ENCODE peak calls at places on chromosomes 11 and 22, in seven cellular contexts. One of them, this sample, is unnamed.

GRCh38 chr22:40431021-40431420 is 60.6 kb downstream of the SGSM3 start:
- DNase-seq in fibroblast of lung: no peak
- DNase-seq in amniotic epithelial cell: no peak
- DNase-seq in Peyer's patch: no peak
- DNase-seq in T-cell: no peak
- DNase-seq in HuH-7.5: no peak
- DNase-seq in NCI-H1092 treated with DMSO at 0.1 percent for 48 hours: no peak
- DNase-seq in this sample: no peak

GRCh38 chr22:25232301-25232700 is 12.9 kb downstream of the CRYBB2 start:
- DNase-seq in fibroblast of lung: peak; percentile 38
- DNase-seq in amniotic epithelial cell: peak; percentile 10
- DNase-seq in Peyer's patch: no peak
- DNase-seq in T-cell: no peak
- DNase-seq in HuH-7.5: no peak
- DNase-seq in NCI-H1092 treated with DMSO at 0.1 percent for 48 hours: no peak
- DNase-seq in this sample: peak; percentile 21

GRCh38 chr22:18994056-18994455 is 58.0 kb upstream of the PRODH start:
- DNase-seq in fibroblast of lung: no peak
- DNase-seq in amniotic epithelial cell: no peak
- DNase-seq in Peyer's patch: no peak
- DNase-seq in T-cell: no peak
- DNase-seq in HuH-7.5: no peak
- DNase-seq in NCI-H1092 treated with DMSO at 0.1 percent for 48 hours: no peak
- DNase-seq in this sample: no peak

GRCh38 chr11:9831122-9831521 is 167.2 kb downstream of the SWAP70 start:
- DNase-seq in fibroblast of lung: no peak
- DNase-seq in amniotic epithelial cell: no peak
- DNase-seq in Peyer's patch: no peak
- DNase-seq in T-cell: no peak
- DNase-seq in HuH-7.5: no peak
- DNase-seq in NCI-H1092 treated with DMSO at 0.1 percent for 48 hours: no peak
- DNase-seq in this sample: no peak

GRCh38 chr11:859394-860131 is 16.9 kb downstream of the TSPAN4 start:
- DNase-seq in fibroblast of lung: peak; percentile 80
- DNase-seq in amniotic epithelial cell: peak; percentile 93
- DNase-seq in Peyer's patch: peak; percentile 72
- DNase-seq in T-cell: no peak
- DNase-seq in HuH-7.5: no peak
- DNase-seq in NCI-H1092 treated with DMSO at 0.1 percent for 48 hours: peak; percentile 85
- DNase-seq in this sample: peak; percentile 82

GRCh38 chr11:130514316-130514715 is 65.9 kb downstream of the ADAMTS15 start:
- DNase-seq in fibroblast of lung: peak; percentile 68
- DNase-seq in amniotic epithelial cell: peak; percentile 71
- DNase-seq in Peyer's patch: no peak
- DNase-seq in T-cell: no peak
- DNase-seq in HuH-7.5: no peak
- DNase-seq in NCI-H1092 treated with DMSO at 0.1 percent for 48 hours: no peak
- DNase-seq in this sample: peak; percentile 59

GRCh38 chr11:119691020-119691666 is 37.9 kb downstream of the NECTIN1 start:
- DNase-seq in fibroblast of lung: no peak
- DNase-seq in amniotic epithelial cell: no peak
- DNase-seq in Peyer's patch: no peak
- DNase-seq in T-cell: no peak
- DNase-seq in HuH-7.5: no peak
- DNase-seq in NCI-H1092 treated with DMSO at 0.1 percent for 48 hours: no peak
- DNase-seq in this sample: no peak

GRCh38 chr11:116927163-116927772 is 89.8 kb upstream of the APOA1 start:
- DNase-seq in fibroblast of lung: no peak
- DNase-seq in amniotic epithelial cell: no peak
- DNase-seq in Peyer's patch: peak; percentile 79
- DNase-seq in T-cell: peak; percentile 47
- DNase-seq in HuH-7.5: no peak
- DNase-seq in NCI-H1092 treated with DMSO at 0.1 percent for 48 hours: no peak
- DNase-seq in this sample: no peak

GRCh38 chr11:26753738-26754504 is 32.1 kb upstream of the SLC5A12 start:
- DNase-seq in fibroblast of lung: peak; percentile 61
- DNase-seq in amniotic epithelial cell: peak; percentile 66
- DNase-seq in Peyer's patch: peak; percentile 63
- DNase-seq in T-cell: no peak
- DNase-seq in HuH-7.5: peak; percentile 61
- DNase-seq in NCI-H1092 treated with DMSO at 0.1 percent for 48 hours: peak; percentile 13
- DNase-seq in this sample: peak; percentile 89

GRCh38 chr11:2426826-2427521 is 17.3 kb downstream of the TRPM5 start:
- DNase-seq in fibroblast of lung: no peak
- DNase-seq in amniotic epithelial cell: no peak
- DNase-seq in Peyer's patch: peak; percentile 68
- DNase-seq in T-cell: no peak
- DNase-seq in HuH-7.5: no peak
- DNase-seq in NCI-H1092 treated with DMSO at 0.1 percent for 48 hours: no peak
- DNase-seq in this sample: no peak

GRCh38 chr11:122977455-122978302 is 4.0 kb downstream of the BSX start:
- DNase-seq in fibroblast of lung: no peak
- DNase-seq in amniotic epithelial cell: no peak
- DNase-seq in Peyer's patch: no peak
- DNase-seq in T-cell: no peak
- DNase-seq in HuH-7.5: no peak
- DNase-seq in NCI-H1092 treated with DMSO at 0.1 percent for 48 hours: no peak
- DNase-seq in this sample: no peak

GRCh38 chr11:78349614-78350013 is 68.0 kb downstream of the GAB2 start:
- DNase-seq in fibroblast of lung: peak; percentile 42
- DNase-seq in amniotic epithelial cell: no peak
- DNase-seq in Peyer's patch: no peak
- DNase-seq in T-cell: no peak
- DNase-seq in HuH-7.5: no peak
- DNase-seq in NCI-H1092 treated with DMSO at 0.1 percent for 48 hours: no peak
- DNase-seq in this sample: peak; percentile 66

GRCh38 chr11:68704887-68705286 is 20.5 kb downstream of the GAL start:
- DNase-seq in fibroblast of lung: peak; percentile 6
- DNase-seq in amniotic epithelial cell: no peak
- DNase-seq in Peyer's patch: no peak
- DNase-seq in T-cell: no peak
- DNase-seq in HuH-7.5: no peak
- DNase-seq in NCI-H1092 treated with DMSO at 0.1 percent for 48 hours: peak; percentile 5
- DNase-seq in this sample: no peak

GRCh38 chr11:12179019-12179418 is 68.6 kb downstream of the MICAL2 start:
- DNase-seq in fibroblast of lung: no peak
- DNase-seq in amniotic epithelial cell: no peak
- DNase-seq in Peyer's patch: peak; percentile 67
- DNase-seq in T-cell: no peak
- DNase-seq in HuH-7.5: no peak
- DNase-seq in NCI-H1092 treated with DMSO at 0.1 percent for 48 hours: no peak
- DNase-seq in this sample: no peak

GRCh38 chr22:39148727-39149535 is 3.5 kb downstream of the CBX7 start:
- DNase-seq in fibroblast of lung: no peak
- DNase-seq in amniotic epithelial cell: no peak
- DNase-seq in Peyer's patch: peak; percentile 76
- DNase-seq in T-cell: peak; percentile 51
- DNase-seq in HuH-7.5: no peak
- DNase-seq in NCI-H1092 treated with DMSO at 0.1 percent for 48 hours: no peak
- DNase-seq in this sample: no peak

GRCh38 chr22:38180841-38181452 is 683 bp downstream of the PLA2G6 start:
- DNase-seq in fibroblast of lung: no peak
- DNase-seq in amniotic epithelial cell: no peak
- DNase-seq in Peyer's patch: peak; percentile 70
- DNase-seq in T-cell: peak; percentile 30
- DNase-seq in HuH-7.5: no peak
- DNase-seq in NCI-H1092 treated with DMSO at 0.1 percent for 48 hours: peak; percentile 28
- DNase-seq in this sample: peak; percentile 18

GRCh38 chr22:37804886-37805857 is 2.6 kb upstream of the GCAT start:
- DNase-seq in fibroblast of lung: peak; percentile 72
- DNase-seq in amniotic epithelial cell: peak; percentile 68
- DNase-seq in Peyer's patch: peak; percentile 91
- DNase-seq in T-cell: peak; percentile 21
- DNase-seq in HuH-7.5: peak; percentile 86
- DNase-seq in NCI-H1092 treated with DMSO at 0.1 percent for 48 hours: peak; percentile 86
- DNase-seq in this sample: peak; percentile 89

GRCh38 chr11:1298695-1299492 is 10.5 kb downstream of the TOLLIP start:
- DNase-seq in fibroblast of lung: peak; percentile 46
- DNase-seq in amniotic epithelial cell: peak; percentile 93
- DNase-seq in Peyer's patch: peak; percentile 92
- DNase-seq in T-cell: no peak
- DNase-seq in HuH-7.5: peak; percentile 98
- DNase-seq in NCI-H1092 treated with DMSO at 0.1 percent for 48 hours: no peak
- DNase-seq in this sample: peak; percentile 81

GRCh38 chr11:119721129-119722120 is 7.6 kb downstream of the NECTIN1 start:
- DNase-seq in fibroblast of lung: peak; percentile 39
- DNase-seq in amniotic epithelial cell: no peak
- DNase-seq in Peyer's patch: no peak
- DNase-seq in T-cell: no peak
- DNase-seq in HuH-7.5: peak; percentile 62
- DNase-seq in NCI-H1092 treated with DMSO at 0.1 percent for 48 hours: peak; percentile 31
- DNase-seq in this sample: peak; percentile 45

GRCh38 chr22:24996420-24996952 is 44.0 kb downstream of the KIAA1671 start:
- DNase-seq in fibroblast of lung: peak; percentile 66
- DNase-seq in amniotic epithelial cell: peak; percentile 65
- DNase-seq in Peyer's patch: peak; percentile 48
- DNase-seq in T-cell: no peak
- DNase-seq in HuH-7.5: no peak
- DNase-seq in NCI-H1092 treated with DMSO at 0.1 percent for 48 hours: no peak
- DNase-seq in this sample: no peak

GRCh38 chr11:78662811-78663210 is 88.1 kb upstream of the NARS2 start:
- DNase-seq in fibroblast of lung: no peak
- DNase-seq in amniotic epithelial cell: no peak
- DNase-seq in Peyer's patch: no peak
- DNase-seq in T-cell: no peak
- DNase-seq in HuH-7.5: no peak
- DNase-seq in NCI-H1092 treated with DMSO at 0.1 percent for 48 hours: no peak
- DNase-seq in this sample: no peak

GRCh38 chr11:65431452-65432132 is 9.0 kb downstream of the NEAT1 start:
- DNase-seq in fibroblast of lung: peak; percentile 43
- DNase-seq in amniotic epithelial cell: peak; percentile 58
- DNase-seq in Peyer's patch: peak; percentile 76
- DNase-seq in T-cell: peak; percentile 52
- DNase-seq in HuH-7.5: no peak
- DNase-seq in NCI-H1092 treated with DMSO at 0.1 percent for 48 hours: no peak
- DNase-seq in this sample: peak; percentile 76

GRCh38 chr11:86592659-86593451 is 79.6 kb downstream of the ME3 start:
- DNase-seq in fibroblast of lung: peak; percentile 88
- DNase-seq in amniotic epithelial cell: peak; percentile 91
- DNase-seq in Peyer's patch: peak; percentile 92
- DNase-seq in T-cell: peak; percentile 22
- DNase-seq in HuH-7.5: peak; percentile 8
- DNase-seq in NCI-H1092 treated with DMSO at 0.1 percent for 48 hours: peak; percentile 85
- DNase-seq in this sample: peak; percentile 95

GRCh38 chr11:113859665-113860064 is 15.7 kb downstream of the USP28 start:
- DNase-seq in fibroblast of lung: no peak
- DNase-seq in amniotic epithelial cell: no peak
- DNase-seq in Peyer's patch: no peak
- DNase-seq in T-cell: no peak
- DNase-seq in HuH-7.5: no peak
- DNase-seq in NCI-H1092 treated with DMSO at 0.1 percent for 48 hours: no peak
- DNase-seq in this sample: no peak

GRCh38 chr11:69615545-69616278 is 25.2 kb upstream of the CCND1 start:
- DNase-seq in fibroblast of lung: no peak
- DNase-seq in amniotic epithelial cell: no peak
- DNase-seq in Peyer's patch: no peak
- DNase-seq in T-cell: no peak
- DNase-seq in HuH-7.5: peak; percentile 75
- DNase-seq in NCI-H1092 treated with DMSO at 0.1 percent for 48 hours: no peak
- DNase-seq in this sample: no peak

GRCh38 chr22:49571326-49571725 is 256.3 kb downstream of the BRD1 start:
- DNase-seq in fibroblast of lung: no peak
- DNase-seq in amniotic epithelial cell: no peak
- DNase-seq in Peyer's patch: peak; percentile 24
- DNase-seq in T-cell: no peak
- DNase-seq in HuH-7.5: no peak
- DNase-seq in NCI-H1092 treated with DMSO at 0.1 percent for 48 hours: no peak
- DNase-seq in this sample: no peak

GRCh38 chr11:102994101-102994500 is 38.6 kb upstream of the MMP13 start:
- DNase-seq in fibroblast of lung: peak; percentile 88
- DNase-seq in amniotic epithelial cell: peak; percentile 85
- DNase-seq in Peyer's patch: no peak
- DNase-seq in T-cell: no peak
- DNase-seq in HuH-7.5: no peak
- DNase-seq in NCI-H1092 treated with DMSO at 0.1 percent for 48 hours: no peak
- DNase-seq in this sample: no peak

GRCh38 chr11:74179234-74180126 is 8.4 kb downstream of the PPME1 start:
- DNase-seq in fibroblast of lung: peak; percentile 62
- DNase-seq in amniotic epithelial cell: peak; percentile 24
- DNase-seq in Peyer's patch: no peak
- DNase-seq in T-cell: no peak
- DNase-seq in HuH-7.5: no peak
- DNase-seq in NCI-H1092 treated with DMSO at 0.1 percent for 48 hours: no peak
- DNase-seq in this sample: peak; percentile 29

GRCh38 chr11:44597358-44598009 is 32.0 kb downstream of the CD82 start:
- DNase-seq in fibroblast of lung: no peak
- DNase-seq in amniotic epithelial cell: no peak
- DNase-seq in Peyer's patch: no peak
- DNase-seq in T-cell: no peak
- DNase-seq in HuH-7.5: no peak
- DNase-seq in NCI-H1092 treated with DMSO at 0.1 percent for 48 hours: no peak
- DNase-seq in this sample: no peak

GRCh38 chr11:73520358-73521061 is 77.4 kb downstream of the FAM168A start:
- DNase-seq in fibroblast of lung: no peak
- DNase-seq in amniotic epithelial cell: no peak
- DNase-seq in Peyer's patch: no peak
- DNase-seq in T-cell: no peak
- DNase-seq in HuH-7.5: no peak
- DNase-seq in NCI-H1092 treated with DMSO at 0.1 percent for 48 hours: no peak
- DNase-seq in this sample: no peak

GRCh38 chr11:9015677-9016076 is 11.9 kb upstream of the NRIP3 start:
- DNase-seq in fibroblast of lung: peak; percentile 71
- DNase-seq in amniotic epithelial cell: peak; percentile 80
- DNase-seq in Peyer's patch: peak; percentile 83
- DNase-seq in T-cell: peak; percentile 17
- DNase-seq in HuH-7.5: peak; percentile 57
- DNase-seq in NCI-H1092 treated with DMSO at 0.1 percent for 48 hours: peak; percentile 74
- DNase-seq in this sample: peak; percentile 88

GRCh38 chr11:11157201-11157600 is 195.8 kb downstream of the CSNK2A3 start:
- DNase-seq in fibroblast of lung: no peak
- DNase-seq in amniotic epithelial cell: peak; percentile 38
- DNase-seq in Peyer's patch: no peak
- DNase-seq in T-cell: peak; percentile 47
- DNase-seq in HuH-7.5: peak; percentile 17
- DNase-seq in NCI-H1092 treated with DMSO at 0.1 percent for 48 hours: peak; percentile 9
- DNase-seq in this sample: peak; percentile 39

GRCh38 chr11:67371549-67372231 is 1.7 kb downstream of the CLCF1 start:
- DNase-seq in fibroblast of lung: peak; percentile 56
- DNase-seq in amniotic epithelial cell: peak; percentile 43
- DNase-seq in Peyer's patch: peak; percentile 74
- DNase-seq in T-cell: no peak
- DNase-seq in HuH-7.5: peak; percentile 100
- DNase-seq in NCI-H1092 treated with DMSO at 0.1 percent for 48 hours: no peak
- DNase-seq in this sample: peak; percentile 69

GRCh38 chr11:105856954-105857353 is 165.1 kb downstream of the MSANTD4 start:
- DNase-seq in fibroblast of lung: no peak
- DNase-seq in amniotic epithelial cell: no peak
- DNase-seq in Peyer's patch: no peak
- DNase-seq in T-cell: no peak
- DNase-seq in HuH-7.5: no peak
- DNase-seq in NCI-H1092 treated with DMSO at 0.1 percent for 48 hours: no peak
- DNase-seq in this sample: no peak

GRCh38 chr22:44425356-44425755 is 72.7 kb downstream of the RTL6 start:
- DNase-seq in fibroblast of lung: no peak
- DNase-seq in amniotic epithelial cell: no peak
- DNase-seq in Peyer's patch: no peak
- DNase-seq in T-cell: no peak
- DNase-seq in HuH-7.5: no peak
- DNase-seq in NCI-H1092 treated with DMSO at 0.1 percent for 48 hours: no peak
- DNase-seq in this sample: no peak

This sample was measured in cardiac fibroblast.